ENCODE peak calls at places on chromosomes 13 and 19, in six cellular contexts. R is H9, J is stomach, U is EL, A is fibroblast of the aortic adventitia, X is ascending aorta. Z is an unnamed sample.

GRCh38 chr19:17402982-17403855 is 2.2 kb downstream of the BST2 start:
- DNase-seq in A (no peak), J (no peak), U (peak), R (peak), X (no peak), Z (peak)

GRCh38 chr13:30408319-30409101 is 13.8 kb upstream of the UBE2L5 start:
- DNase-seq in R (peak), X (peak), U (peak), A (peak), J (peak), Z (peak)

GRCh38 chr19:45356760-45357444 is 13.5 kb downstream of the ERCC2 start:
- DNase-seq in A (no peak), R (no peak), J (no peak), X (no peak), U (no peak), Z (no peak)

GRCh38 chr19:2140193-2140545 is 11.2 kb downstream of the AP3D1 start:
- DNase-seq in X (no peak), J (no peak), A (no peak), U (no peak), R (no peak), Z (no peak)

GRCh38 chr19:1590641-1591397 is 1.8 kb downstream of the MBD3 start:
- DNase-seq in U (peak), J (no peak), A (no peak), R (peak), X (no peak), Z (peak)

GRCh38 chr19:1859319-1859718 is 4.1 kb downstream of the KLF16 start:
- DNase-seq in J (no peak), U (no peak), A (no peak), R (no peak), X (no peak), Z (peak)

GRCh38 chr19:17948967-17949930 is 16.4 kb downstream of the CCDC124 start:
- DNase-seq in A (no peak), U (no peak), X (no peak), R (peak), J (no peak), Z (no peak)

GRCh38 chr19:14337510-14337909 is 43.7 kb upstream of the ADGRE5 start:
- DNase-seq in U (no peak), X (no peak), J (peak), R (peak), A (peak), Z (peak)

GRCh38 chr13:112658807-112659206 is 31.0 kb upstream of the ATP11A start:
- DNase-seq in X (no peak), R (no peak), A (no peak), J (no peak), U (peak), Z (peak)

GRCh38 chr13:25118371-25118770 is 22.4 kb downstream of the PABPC3 start:
- DNase-seq in J (no peak), R (no peak), A (no peak), U (no peak), X (no peak), Z (no peak)

GRCh38 chr13:75505327-75505726 is 23.4 kb upstream of the TBC1D4 start:
- DNase-seq in J (no peak), U (no peak), R (no peak), A (no peak), X (no peak), Z (no peak)

GRCh38 chr13:72174549-72174948 is 307.5 kb upstream of the DACH1 start:
- DNase-seq in X (no peak), A (no peak), U (no peak), R (no peak), J (no peak), Z (no peak)

GRCh38 chr19:19171821-19172532 is 1.9 kb upstream of the MEF2B start:
- DNase-seq in A (peak), U (peak), X (no peak), R (no peak), J (no peak), Z (no peak)

GRCh38 chr13:107361666-107362065 is 793.7 kb upstream of the ARGLU1 start:
- DNase-seq in J (no peak), U (no peak), X (no peak), R (no peak), A (peak), Z (no peak)

GRCh38 chr13:21395953-21396352 is 63.1 kb downstream of the ZDHHC20 start:
- DNase-seq in J (no peak), R (no peak), U (no peak), X (no peak), A (no peak), Z (no peak)

GRCh38 chr13:45121421-45121820 is 1.1 kb downstream of the GTF2F2 start:
- DNase-seq in J (no peak), R (no peak), U (peak), A (peak), X (no peak), Z (peak)

GRCh38 chr13:113489549-113490495 is 689 bp downstream of the DCUN1D2 start:
- DNase-seq in X (no peak), A (peak), R (no peak), U (peak), J (peak), Z (peak)

GRCh38 chr13:41509996-41510395 is 52.6 kb downstream of the RGCC start:
- DNase-seq in J (no peak), U (no peak), X (no peak), A (no peak), R (no peak), Z (no peak)

GRCh38 chr13:64158910-64159309 is 2743.3 kb upstream of the PCDH20 start:
- DNase-seq in J (no peak), A (peak), U (peak), X (no peak), R (no peak), Z (no peak)

GRCh38 chr13:45445053-45445452 is 19.7 kb upstream of the COG3 start:
- DNase-seq in X (no peak), U (no peak), J (no peak), A (no peak), R (no peak), Z (no peak)

GRCh38 chr13:100913143-100913542 is 238.5 kb upstream of the TMTC4 start:
- DNase-seq in U (no peak), J (no peak), A (no peak), R (no peak), X (no peak), Z (no peak)